ENCODE peak calls at places on chromosomes 16 and 17, in seven cellular contexts. X, K, F, G, S, L and M are unnamed samples.

GRCh38 chr17:83084621-83085056 is 5.2 kb downstream of the METRNL start:
- DNase-seq in L (no peak), S (no peak), X (peak), F (no peak), K (no peak), G (no peak), M (no peak)

GRCh38 chr16:73418051-73418450 is 370.1 kb upstream of the ZFHX3 start:
- DNase-seq in K (no peak), F (no peak), X (no peak), S (no peak), L (no peak), G (no peak), M (no peak)

GRCh38 chr16:1379863-1380174 is 28.1 kb downstream of the GNPTG start:
- DNase-seq in X (no peak), G (no peak), S (no peak), L (no peak), K (peak), F (no peak), M (no peak)

GRCh38 chr17:64282753-64283080 is 19.7 kb upstream of the TEX2 start:
- DNase-seq in L (no peak), G (no peak), F (no peak), S (no peak), X (no peak), K (no peak), M (no peak)

GRCh38 chr17:6170349-6170748 is 100.2 kb downstream of the WSCD1 start:
- DNase-seq in G (no peak), K (no peak), X (no peak), L (no peak), S (no peak), F (no peak), M (no peak)

GRCh38 chr17:34703533-34703932 is 124.2 kb downstream of the TMEM132E start:
- DNase-seq in L (peak), F (no peak), X (no peak), K (no peak), G (no peak), S (peak), M (peak)

GRCh38 chr17:79979841-79980215 is 55.8 kb downstream of the TBC1D16 start:
- DNase-seq in G (peak), F (no peak), X (no peak), K (peak), S (no peak), L (no peak), M (no peak)

GRCh38 chr16:84864266-84864955 is 44.6 kb downstream of the CRISPLD2 start:
- DNase-seq in F (no peak), G (no peak), L (no peak), X (no peak), S (peak), K (no peak), M (no peak)

GRCh38 chr17:2084766-2085647 is 30.1 kb downstream of the HIC1 start:
- DNase-seq in X (peak), L (no peak), F (no peak), K (no peak), G (no peak), S (no peak), M (peak)

GRCh38 chr17:81400154-81400938 is 5.1 kb downstream of the BAHCC1 start:
- DNase-seq in X (peak), S (peak), L (peak), K (no peak), G (no peak), F (no peak), M (no peak)

GRCh38 chr17:39659286-39660010 is 5.7 kb upstream of the TCAP start:
- DNase-seq in K (peak), S (no peak), G (no peak), X (no peak), L (no peak), F (no peak), M (no peak)

GRCh38 chr17:27463235-27463677 is 7.0 kb downstream of the KSR1 start:
- DNase-seq in X (no peak), K (no peak), F (no peak), S (no peak), L (no peak), G (no peak), M (no peak)

GRCh38 chr17:66799839-66800537 is 34.9 kb upstream of the CACNG5 start:
- DNase-seq in S (no peak), K (no peak), L (peak), F (no peak), X (no peak), G (no peak), M (no peak)

GRCh38 chr17:44385287-44386181 is 3.9 kb downstream of the ITGA2B start:
- DNase-seq in L (peak), S (peak), K (peak), F (peak), X (peak), G (peak), M (peak)

GRCh38 chr17:45284176-45285140 is 22.6 kb upstream of the SPATA32 start:
- DNase-seq in L (peak), X (no peak), G (no peak), K (no peak), F (peak), S (peak), M (no peak)

GRCh38 chr16:59593256-59593655 is 859.1 kb upstream of the GOT2 start:
- DNase-seq in X (no peak), L (no peak), F (no peak), K (no peak), S (no peak), G (no peak), M (peak)

GRCh38 chr17:79324219-79324618 is 249.6 kb downstream of the ENGASE start:
- DNase-seq in L (no peak), K (no peak), X (no peak), F (no peak), S (no peak), G (peak), M (no peak)

GRCh38 chr17:44758414-44759095 is at the start of gene ADAM11:
- DNase-seq in G (peak), S (no peak), L (no peak), K (no peak), X (peak), F (peak), M (no peak)

GRCh38 chr16:14095883-14096551 is 24.9 kb downstream of the MRTFB start:
- DNase-seq in K (no peak), F (no peak), X (no peak), G (no peak), L (no peak), S (no peak), M (no peak)

GRCh38 chr17:66580178-66580577 is 254.7 kb upstream of the CACNG5 start:
- DNase-seq in L (no peak), G (peak), K (no peak), F (no peak), X (no peak), S (peak), M (peak)

DNA sequence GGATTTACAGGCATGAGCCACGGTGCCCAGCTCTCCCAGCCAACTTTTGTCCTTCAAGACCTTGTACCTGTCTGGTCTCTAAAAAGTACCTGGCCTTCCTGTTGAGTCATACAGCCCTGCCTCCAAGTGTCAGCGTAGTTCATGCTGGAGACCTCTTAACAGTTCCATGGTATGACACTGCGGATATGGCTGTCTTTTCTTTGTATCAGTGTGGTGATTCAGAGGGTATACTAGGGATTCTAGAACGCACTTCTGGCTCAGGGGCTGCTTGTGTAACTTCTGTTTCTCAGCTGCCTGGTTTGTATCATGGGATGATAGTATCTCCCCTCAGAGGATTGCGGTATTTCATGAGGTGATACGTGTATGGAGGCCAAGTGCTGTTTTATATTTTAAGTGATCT is 2.0 kb upstream of the TMEM11 start:
- DNase-seq in G (no peak), K (no peak), L (peak), F (no peak), X (no peak), S (no peak), M (no peak)
- H3K27ac ChIP-seq in G (no peak), K (no peak), L (no peak), F (no peak), X (no peak), S (no peak), M (no peak)

DNA sequence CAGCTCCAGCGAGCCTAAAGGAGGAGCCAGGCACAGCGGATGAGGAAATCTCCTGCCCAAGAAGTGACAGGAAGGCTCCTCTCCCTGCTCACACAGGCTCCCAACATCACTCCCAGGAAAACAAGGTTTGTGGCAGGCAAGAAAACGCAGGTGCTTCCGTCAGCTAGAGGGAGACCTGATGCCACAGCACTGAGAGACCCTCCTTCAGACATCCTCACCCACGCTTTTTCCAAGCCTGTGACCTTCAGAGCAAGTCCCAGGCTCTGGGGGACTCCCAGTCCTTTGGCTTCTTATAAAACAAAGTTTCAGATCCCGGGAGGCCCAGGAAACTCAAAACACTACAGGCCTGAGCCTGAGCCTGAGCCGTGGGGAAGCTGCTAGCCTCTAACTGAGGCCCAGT is 89.6 kb downstream of the ZNF423 start:
- DNase-seq in X (no peak), L (no peak), S (no peak), G (no peak), K (no peak), F (no peak), M (no peak)
- H3K27ac ChIP-seq in X (no peak), L (no peak), S (peak), G (no peak), K (peak), F (no peak), M (no peak)

GRCh38 chr17:17783825-17784598 is 52.8 kb downstream of the SREBF1 start:
- DNase-seq in F (peak), K (peak), G (peak), S (peak), X (no peak), L (no peak), M (no peak)
- H3K27ac ChIP-seq in F (peak), K (peak), G (no peak), S (peak), X (peak), L (no peak), M (no peak)

DNA sequence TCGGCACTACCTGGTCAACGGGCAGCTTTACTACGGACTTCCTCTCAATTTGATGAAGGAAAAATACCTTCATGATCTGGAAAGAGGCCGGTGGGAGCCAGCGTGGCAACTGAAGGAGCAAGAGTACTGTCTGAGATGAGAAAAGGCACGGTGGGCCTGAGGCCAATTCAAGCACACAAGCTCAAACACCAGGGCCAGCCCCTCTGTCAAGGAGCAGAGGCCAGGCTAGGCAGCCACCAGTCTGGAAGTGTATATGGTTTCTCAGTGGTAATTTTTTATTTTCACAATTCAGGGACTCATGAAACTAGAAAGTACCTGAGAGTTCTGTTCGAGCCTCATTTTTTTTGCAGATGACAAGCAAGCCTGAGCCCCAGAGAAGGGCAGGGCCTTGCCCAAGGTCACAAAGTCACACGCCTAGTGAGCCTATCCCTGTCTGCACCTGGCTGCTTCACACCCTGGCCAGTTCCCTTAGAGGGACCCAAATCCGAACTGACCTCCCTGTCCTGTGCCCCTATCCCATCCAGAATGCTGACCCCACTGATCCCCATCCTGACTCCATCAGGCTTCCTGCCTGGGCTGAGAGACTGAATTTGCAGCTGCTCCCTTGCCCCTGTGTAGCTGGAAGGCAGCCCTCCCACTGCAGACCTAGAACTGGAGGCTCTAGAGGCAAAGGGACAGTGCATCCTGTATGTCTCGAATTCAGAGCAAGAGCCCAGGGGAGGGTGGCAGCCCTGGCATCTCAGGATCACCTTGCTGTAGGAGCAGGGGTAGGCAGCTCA is 4.8 kb upstream of the TBX2 start:
- DNase-seq in K (no peak), F (no peak), S (no peak), L (no peak), X (no peak), G (no peak), M (no peak)
- H3K27ac ChIP-seq in K (peak), F (no peak), S (peak), L (no peak), X (peak), G (no peak), M (no peak)